ENCODE peak calls at places on chromosomes 5 and 9, in four cellular contexts. W is upper lobe of left lung, V is lower leg skin, T is heart right ventricle. A is an unnamed sample.

GRCh38 chr9:19637084-19637483 is 151.8 kb downstream of the SLC24A2 start:
- DNase-seq in W (no peak), V (no peak), T (no peak), A (no peak)

GRCh38 chr5:179536676-179537075 is 13.7 kb upstream of the RUFY1 start:
- DNase-seq in W (no peak), V (no peak), T (no peak), A (peak)

GRCh38 chr5:145243016-145243415 is 592.1 kb downstream of the PRELID2 start:
- DNase-seq in W (no peak), V (no peak), T (no peak), A (no peak)

GRCh38 chr9:130479587-130479986 is 34.8 kb downstream of the ASS1 start:
- DNase-seq in W (peak), V (no peak), T (no peak), A (no peak)

GRCh38 chr9:91164724-91165520 is 196.8 kb downstream of the AUH start:
- DNase-seq in W (peak), V (peak), T (peak), A (peak)

GRCh38 chr5:82748688-82749091 is 328.5 kb downstream of the TMEM167A start:
- DNase-seq in W (no peak), V (no peak), T (no peak), A (no peak)

GRCh38 chr5:876398-877365 is 15.9 kb downstream of the BRD9 start:
- DNase-seq in W (no peak), V (no peak), T (no peak), A (no peak)

GRCh38 chr9:130327781-130328348 is 62.3 kb downstream of the HMCN2 start:
- DNase-seq in W (peak), V (no peak), T (peak), A (peak)

GRCh38 chr5:177332896-177333260 is 18.6 kb downstream of the LMAN2 start:
- DNase-seq in W (no peak), V (no peak), T (no peak), A (no peak)

GRCh38 chr9:114403153-114403756 is 15.5 kb upstream of the AKNA start:
- DNase-seq in W (no peak), V (no peak), T (no peak), A (no peak)

GRCh38 chr9:126459546-126459945 is 132.9 kb downstream of the MVB12B start:
- DNase-seq in W (no peak), V (no peak), T (no peak), A (no peak)

GRCh38 chr5:104024538-104024937 is 461.9 kb upstream of the NUDT12 start:
- DNase-seq in W (peak), V (no peak), T (no peak), A (no peak)

GRCh38 chr9:109448223-109448622 is 49.9 kb downstream of the PTPN3 start:
- DNase-seq in W (no peak), V (no peak), T (no peak), A (no peak)

GRCh38 chr9:5193345-5193744 is 7.9 kb upstream of the INSL6 start:
- DNase-seq in W (no peak), V (no peak), T (no peak), A (no peak)

GRCh38 chr5:97778451-97778850 is 595.4 kb upstream of the RIOK2 start:
- DNase-seq in W (no peak), V (no peak), T (no peak), A (no peak)

GRCh38 chr5:14728109-14728938 is 63.8 kb downstream of the OTULIN start:
- DNase-seq in W (no peak), V (no peak), T (no peak), A (no peak)

GRCh38 chr9:107732781-107733529 is 243.4 kb upstream of the KLF4 start:
- DNase-seq in W (no peak), V (peak), T (no peak), A (peak)

GRCh38 chr9:99357575-99357974 is 135.5 kb downstream of the SEC61B start:
- DNase-seq in W (no peak), V (peak), T (peak), A (no peak)

GRCh38 chr9:126521976-126522590 is 91.6 kb upstream of the LMX1B start:
- DNase-seq in W (no peak), V (no peak), T (no peak), A (no peak)

DNA sequence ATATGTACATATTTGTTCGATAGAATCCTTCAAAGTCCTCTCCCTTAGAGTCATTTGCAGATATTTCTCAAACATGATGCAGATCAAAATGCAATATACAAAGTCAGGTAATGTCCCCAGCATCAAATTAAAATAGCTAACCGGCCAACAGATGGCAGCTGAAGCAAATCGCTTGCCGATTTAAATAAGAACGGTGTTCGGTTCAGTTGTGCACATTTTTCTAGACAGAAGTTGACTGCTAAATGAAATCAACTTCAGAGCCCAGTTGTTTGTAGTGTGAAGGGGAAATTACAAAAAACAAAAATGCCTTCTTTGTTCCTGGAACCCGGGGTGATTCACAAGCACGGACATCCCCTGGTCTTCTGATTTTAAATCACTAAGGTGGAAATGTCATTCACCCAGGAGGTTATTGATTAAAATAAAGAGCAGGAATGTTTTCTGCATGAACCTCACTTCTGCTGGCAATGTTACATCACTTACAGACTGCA is 219.2 kb downstream of the EBF1 start:
- DNase-seq in W (no peak), V (no peak), T (no peak), A (no peak)
- TF ChIP-seq CTCF in W (no peak), V (no peak), T (no peak), A (no peak)

DNA sequence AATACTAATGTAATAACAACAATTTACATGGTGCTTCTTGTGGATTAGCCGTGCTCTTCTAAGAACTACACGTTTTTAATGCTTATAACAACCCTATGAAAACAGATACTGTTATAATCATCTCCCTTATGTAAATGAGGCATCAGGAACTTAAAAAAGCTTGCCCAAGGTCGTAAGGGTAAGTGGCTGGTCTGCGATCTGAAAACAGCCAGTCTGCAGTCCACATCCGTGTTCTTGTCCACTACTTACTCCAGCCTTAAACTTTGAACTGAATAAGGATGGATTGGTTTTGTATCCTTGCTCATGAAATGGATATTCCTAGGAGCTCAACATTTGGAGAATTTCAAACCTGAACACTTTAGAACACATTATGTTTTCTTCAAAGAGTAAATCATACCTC is 26.7 kb downstream of the PAM start:
- DNase-seq in W (no peak), V (no peak), T (no peak), A (no peak)
- H3K4me3 ChIP-seq in W (no peak), V (no peak), T (no peak), A (no peak)

GRCh38 chr9:79257215-79257614 is 314.6 kb upstream of the TLE4 start:
- DNase-seq in W (no peak), V (no peak), T (no peak), A (no peak)

GRCh38 chr9:79256691-79257213 is 315.0 kb upstream of the TLE4 start:
- DNase-seq in W (peak), V (no peak), T (no peak), A (peak)

GRCh38 chr9:79257671-79258410 is 313.9 kb upstream of the TLE4 start:
- DNase-seq in W (no peak), V (no peak), T (no peak), A (no peak)

GRCh38 chr9:79255681-79256080 is 316.1 kb upstream of the TLE4 start:
- DNase-seq in W (no peak), V (no peak), T (no peak), A (no peak)

DNA sequence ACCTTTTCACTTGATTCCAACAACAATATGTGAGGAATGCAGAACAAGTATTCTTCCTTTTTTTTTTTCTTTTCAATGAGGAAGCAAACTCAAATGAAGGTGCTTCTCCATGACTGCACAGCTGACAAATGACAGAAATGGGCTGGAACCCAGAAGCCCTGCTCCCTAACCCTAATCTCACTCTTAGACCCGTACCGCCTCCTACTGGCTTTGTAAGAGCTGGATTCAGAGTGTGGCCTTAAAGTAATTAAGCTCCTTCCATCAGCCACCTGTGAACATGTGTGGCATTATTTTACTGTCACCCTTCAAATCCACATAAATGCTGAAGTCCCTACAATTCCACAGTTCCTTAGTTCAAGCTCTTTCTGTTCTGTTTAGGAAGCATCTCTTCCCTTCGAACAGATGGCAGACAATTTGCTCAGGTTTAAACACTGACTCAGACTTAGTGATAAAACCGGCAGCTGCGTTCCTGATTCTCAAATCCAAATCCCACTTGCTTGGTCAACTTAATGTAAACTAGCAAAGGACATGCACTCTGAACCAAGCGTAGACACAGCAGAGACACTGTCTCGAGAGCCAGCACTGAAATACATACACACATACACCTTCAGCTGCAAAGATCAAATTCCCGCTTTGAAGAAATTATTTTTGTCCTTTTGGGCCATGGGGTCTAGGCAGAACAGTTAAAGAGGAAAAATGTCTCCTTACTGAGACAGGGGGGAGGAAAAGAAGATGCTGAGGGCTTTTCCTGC is 316.7 kb upstream of the TLE4 start:
- DNase-seq in W (no peak), V (no peak), T (no peak), A (no peak)
- TF ChIP-seq CTCF in W (no peak), V (no peak), T (no peak), A (peak)

DNA sequence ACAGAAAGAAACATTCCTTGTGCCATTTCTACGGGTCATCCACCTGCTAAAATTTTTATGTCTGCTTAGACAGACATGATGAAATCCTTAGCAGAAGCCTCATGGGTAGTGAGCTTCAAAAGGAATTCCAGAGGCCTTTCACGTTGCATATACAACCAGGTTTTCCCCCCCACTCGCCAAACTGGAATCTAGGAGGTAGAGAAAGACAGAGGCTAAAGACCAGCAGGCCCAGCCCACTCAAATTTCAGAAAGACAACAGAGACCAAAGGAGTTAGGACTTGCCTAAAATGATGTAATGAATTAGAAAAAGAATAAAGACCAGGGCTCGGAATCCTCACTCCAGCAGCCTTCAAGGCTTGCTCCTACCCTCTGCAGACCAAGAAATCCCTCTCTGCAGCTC is 9.2 kb downstream of the B4GALT1 start:
- DNase-seq in W (no peak), V (no peak), T (no peak), A (peak)
- H3K4me3 ChIP-seq in W (no peak), V (no peak), T (no peak), A (no peak)

GRCh38 chr5:172667786-172668735 is 27.0 kb downstream of the NEURL1B start:
- DNase-seq in W (no peak), V (no peak), T (no peak), A (no peak)

GRCh38 chr5:172671091-172671490 is 30.0 kb downstream of the NEURL1B start:
- DNase-seq in W (no peak), V (no peak), T (no peak), A (no peak)

GRCh38 chr5:172672696-172673095 is 31.6 kb downstream of the NEURL1B start:
- DNase-seq in W (no peak), V (no peak), T (no peak), A (no peak)

GRCh38 chr5:172670444-172670843 is 29.4 kb downstream of the NEURL1B start:
- DNase-seq in W (no peak), V (no peak), T (no peak), A (no peak)

GRCh38 chr5:172669808-172670402 is 28.8 kb downstream of the NEURL1B start:
- DNase-seq in W (peak), V (no peak), T (no peak), A (no peak)
- TF ChIP-seq CTCF in W (no peak), V (no peak), T (no peak), A (no peak)

GRCh38 chr5:170357853-170358497 is 31.2 kb downstream of the KCNMB1 start:
- DNase-seq in W (no peak), V (peak), T (peak), A (no peak)

GRCh38 chr5:170353946-170354345 is 35.2 kb downstream of the KCNMB1 start:
- DNase-seq in W (no peak), V (no peak), T (peak), A (no peak)

GRCh38 chr5:170348069-170348702 is 41.0 kb downstream of the KCNMB1 start:
- DNase-seq in W (no peak), V (no peak), T (no peak), A (no peak)

GRCh38 chr5:170355601-170356098 is 33.5 kb downstream of the KCNMB1 start:
- DNase-seq in W (no peak), V (no peak), T (peak), A (no peak)

DNA sequence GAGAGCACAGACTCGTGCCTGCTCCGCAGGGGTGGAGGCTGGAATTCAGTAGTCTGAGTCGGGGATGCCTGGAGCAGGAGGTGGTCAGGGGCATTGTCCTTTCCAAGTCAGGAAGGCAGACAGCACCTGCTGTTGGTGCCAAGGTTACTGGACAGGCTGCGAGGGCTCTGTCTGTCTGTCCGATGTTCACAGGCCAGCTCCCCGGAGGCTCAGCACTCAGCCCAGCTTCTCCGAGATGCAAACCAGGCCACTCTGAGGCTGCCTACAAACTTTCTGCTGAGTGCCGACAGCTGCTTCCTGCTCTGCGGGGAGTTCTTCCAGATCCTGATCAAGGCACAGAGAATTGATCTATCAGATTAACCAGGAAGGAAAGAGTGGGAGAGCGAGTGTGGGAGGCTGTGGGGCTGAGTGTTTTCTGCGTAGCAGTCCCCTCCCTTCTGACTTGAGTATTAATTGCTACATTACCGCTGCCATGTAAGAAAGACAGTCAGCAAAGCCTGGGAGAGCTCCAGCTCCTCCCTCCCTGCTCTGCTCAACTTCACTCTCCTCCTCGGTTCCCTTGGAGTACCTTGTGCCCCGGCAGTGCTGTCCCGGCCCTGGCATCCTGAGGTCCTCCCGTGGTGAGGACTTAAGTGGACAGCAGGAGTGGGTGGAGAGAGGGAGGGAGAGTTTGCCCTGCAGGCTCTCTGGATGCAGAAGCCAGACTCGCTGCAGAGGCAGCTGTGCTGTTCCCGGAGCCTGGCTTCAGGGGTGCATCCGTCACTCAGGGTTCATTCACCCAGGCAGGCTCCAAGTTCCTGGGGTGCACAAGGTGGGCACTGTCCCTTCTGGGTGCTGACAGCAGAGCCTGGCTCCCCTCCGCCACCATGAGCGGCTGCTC is 35.9 kb downstream of the KCNMB1 start:
- DNase-seq in W (peak), V (no peak), T (no peak), A (no peak)
- H3K4me3 ChIP-seq in W (no peak), V (no peak), T (peak), A (no peak)

DNA sequence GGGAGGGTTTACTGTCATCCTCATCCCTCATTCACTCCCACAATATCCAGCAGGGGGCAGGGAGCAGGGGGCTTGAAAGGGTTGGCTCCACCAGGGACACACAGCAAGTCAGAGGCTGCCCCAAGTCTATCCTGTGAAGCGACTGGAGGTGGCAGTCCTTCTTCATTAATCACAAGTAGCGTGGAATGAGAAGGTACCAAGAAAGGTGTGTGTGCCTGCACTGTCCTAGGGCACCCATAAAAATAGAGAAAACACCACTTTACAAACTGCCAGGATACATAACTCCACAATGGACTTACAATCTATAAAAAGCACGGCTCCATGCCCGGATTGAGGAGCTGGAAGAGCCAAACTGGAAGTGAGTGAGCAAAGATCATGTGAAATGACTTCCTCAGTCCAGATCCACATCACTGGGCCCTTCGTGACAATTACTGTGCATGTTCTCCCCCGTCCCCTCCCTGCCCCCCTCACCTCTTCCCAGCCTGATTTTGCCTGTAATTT is 183.9 kb downstream of the SLIT3 start:
- DNase-seq in W (no peak), V (peak), T (no peak), A (no peak)
- TF ChIP-seq CTCF in W (no peak), V (no peak), T (peak), A (no peak)